ENCODE peak calls at places on chromosome 16, in eight cellular contexts. O is chondrocyte, Z is spleen, B is PC-3, P is heart right ventricle, G is nephron progenitor cell, J is HFFc6, H is stomach. L is an unnamed sample.

GRCh38 chr16:7137560-7138330 is 194.9 kb upstream of the RBFOX1 start:
- DNase-seq in Z (no peak), H (no peak), G (no peak), J (peak; percentile 3), O (no peak), P (no peak), B (peak; percentile 73), L (no peak)

GRCh38 chr16:53052519-53053501 is at the start of gene CHD9NB:
- DNase-seq in O (no peak), J (peak; percentile 93), Z (no peak), G (no peak), P (no peak), H (no peak), B (peak; percentile 71), L (no peak)

GRCh38 chr16:61721561-61721960 is 314.7 kb downstream of the CDH8 start:
- DNase-seq in G (no peak), J (no peak), O (no peak), P (no peak), B (peak; percentile 3), Z (no peak), H (no peak), L (no peak)

GRCh38 chr16:85978976-85979375 is 80.0 kb downstream of the IRF8 start:
- DNase-seq in G (no peak), Z (no peak), H (no peak), O (no peak), P (no peak), J (no peak), B (no peak), L (no peak)

GRCh38 chr16:4931381-4931780 is 5.6 kb downstream of the PPL start:
- DNase-seq in B (no peak), P (no peak), J (no peak), Z (peak; percentile 56), H (no peak), O (no peak), G (no peak), L (no peak)

GRCh38 chr16:66204761-66205160 is 161.7 kb upstream of the CDH5 start:
- DNase-seq in H (no peak), J (no peak), B (peak; percentile 29), G (no peak), Z (no peak), O (no peak), P (no peak), L (no peak)

GRCh38 chr16:86590501-86591144 is 12.3 kb downstream of the FOXL1 start:
- DNase-seq in H (no peak), P (no peak), O (no peak), G (no peak), J (peak; percentile 80), Z (no peak), B (peak; percentile 89), L (no peak)

GRCh38 chr16:75087040-75087979 is 29.3 kb downstream of the LDHD start:
- DNase-seq in O (peak; percentile 50), P (peak; percentile 69), G (no peak), Z (no peak), B (no peak), J (no peak), H (no peak), L (no peak)

GRCh38 chr16:54327609-54328008 is 41.0 kb upstream of the IRX3 start:
- DNase-seq in O (no peak), B (no peak), G (no peak), J (no peak), P (no peak), H (no peak), Z (no peak), L (no peak)

GRCh38 chr16:46801428-46802049 is 29.4 kb downstream of the C16orf87 start:
- DNase-seq in P (no peak), H (no peak), Z (no peak), B (peak; percentile 57), J (peak; percentile 33), G (no peak), O (no peak), L (no peak)

GRCh38 chr16:1295465-1295864 is 14.0 kb upstream of the UBE2I start:
- DNase-seq in O (no peak), H (no peak), G (no peak), P (no peak), J (no peak), Z (no peak), B (no peak), L (no peak)

GRCh38 chr16:85600078-85600477 is 13.0 kb upstream of the GSE1 start:
- DNase-seq in O (no peak), P (no peak), B (no peak), H (no peak), G (no peak), Z (no peak), J (no peak), L (no peak)

GRCh38 chr16:14151256-14152030 is 80.3 kb downstream of the MRTFB start:
- DNase-seq in P (peak; percentile 26), Z (no peak), B (no peak), H (no peak), J (no peak), G (no peak), O (no peak), L (no peak)

GRCh38 chr16:18958621-18959578 is 24.8 kb upstream of the TMC7 start:
- DNase-seq in G (no peak), H (no peak), P (no peak), J (peak; percentile 9), Z (no peak), B (no peak), O (no peak), L (no peak)

GRCh38 chr16:16033208-16033717 is 83.8 kb downstream of the ABCC1 start:
- DNase-seq in P (no peak), Z (no peak), H (no peak), J (no peak), O (no peak), B (no peak), G (no peak), L (no peak)

GRCh38 chr16:53457670-53458069 is 23.4 kb downstream of the RBL2 start:
- DNase-seq in P (no peak), O (no peak), G (no peak), H (no peak), B (no peak), J (no peak), Z (no peak), L (no peak)

GRCh38 chr16:87457051-87457611 is 35.7 kb downstream of the ZCCHC14 start:
- DNase-seq in Z (no peak), O (peak; percentile 37), H (no peak), B (peak; percentile 47), P (no peak), G (no peak), J (peak; percentile 61), L (no peak)

GRCh38 chr16:30844671-30845449 is 49.0 kb downstream of the BCL7C start:
- DNase-seq in Z (no peak), O (no peak), P (peak; percentile 88), H (peak; percentile 70), G (peak; percentile 72), J (peak; percentile 83), B (peak; percentile 81), L (peak; percentile 28)

GRCh38 chr16:15856901-15857778 is at the start of gene MYH11:
- DNase-seq in Z (no peak), G (peak; percentile 47), P (no peak), O (no peak), J (no peak), H (no peak), B (no peak), L (no peak)

DNA sequence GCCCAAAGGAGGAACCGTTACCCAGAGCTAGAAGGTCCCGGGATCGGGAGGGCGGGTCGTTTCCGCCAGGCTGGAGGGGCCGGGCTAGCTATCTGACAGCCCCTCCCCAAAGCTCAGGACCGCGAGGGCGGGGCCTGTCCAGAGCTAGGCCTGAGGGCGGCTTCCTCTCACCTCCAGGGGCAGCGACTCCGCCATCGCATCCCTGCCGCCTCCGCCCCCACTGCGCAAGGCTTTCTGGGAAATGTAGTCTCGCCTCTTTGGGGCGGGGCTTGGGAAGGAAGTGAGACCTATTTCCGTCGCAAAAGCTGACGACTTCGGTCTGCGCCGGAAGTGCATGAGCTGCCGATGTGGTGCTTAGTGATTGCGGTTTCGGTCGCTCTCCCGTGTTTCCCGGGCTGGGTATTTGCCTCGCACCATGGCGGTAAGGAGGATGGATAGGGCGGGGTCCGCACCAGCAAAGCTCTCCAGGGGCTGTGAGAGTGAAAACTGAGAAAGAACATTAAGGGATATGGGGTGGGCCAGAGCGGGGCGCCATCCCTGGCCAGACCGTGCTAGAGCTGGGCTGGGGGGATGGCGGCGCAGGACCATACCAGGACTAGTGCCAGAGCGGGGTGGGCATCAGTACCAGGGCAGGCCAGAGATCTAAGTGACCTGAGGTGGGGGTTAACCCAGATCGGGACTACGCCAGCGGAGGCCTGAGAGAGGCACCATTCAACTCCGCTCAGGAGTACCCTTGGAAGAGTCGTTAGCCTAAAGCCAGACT is at the start of gene TMEM208:
- DNase-seq in O (peak; percentile 99), J (peak; percentile 98), B (peak; percentile 97), G (peak; percentile 99), H (peak; percentile 98), Z (peak; percentile 99), P (peak; percentile 98), L (peak; percentile 97)
- TF ChIP-seq CTCF in O (peak; percentile 48), J (peak; percentile 45), B (peak; percentile 31), G (no peak), H (no peak), Z (peak; percentile 59), P (no peak), L (no peak)

GRCh38 chr16:29694384-29695195 is 15.6 kb downstream of the QPRT start:
- DNase-seq in O (peak; percentile 81), B (no peak), J (no peak), Z (peak; percentile 60), H (no peak), G (no peak), P (no peak), L (no peak)
- TF ChIP-seq CTCF in O (no peak), B (no peak), J (no peak), Z (no peak), H (no peak), G (no peak), P (no peak), L (no peak)

GRCh38 chr16:51159864-51160263 is 8.8 kb upstream of the SALL1 start:
- DNase-seq in P (no peak), Z (no peak), H (no peak), O (no peak), J (no peak), B (no peak), G (no peak), L (no peak)
- TF ChIP-seq CTCF in P (no peak), Z (no peak), H (no peak), O (no peak), J (peak; percentile 30), B (no peak), G (peak; percentile 8), L (no peak)

DNA sequence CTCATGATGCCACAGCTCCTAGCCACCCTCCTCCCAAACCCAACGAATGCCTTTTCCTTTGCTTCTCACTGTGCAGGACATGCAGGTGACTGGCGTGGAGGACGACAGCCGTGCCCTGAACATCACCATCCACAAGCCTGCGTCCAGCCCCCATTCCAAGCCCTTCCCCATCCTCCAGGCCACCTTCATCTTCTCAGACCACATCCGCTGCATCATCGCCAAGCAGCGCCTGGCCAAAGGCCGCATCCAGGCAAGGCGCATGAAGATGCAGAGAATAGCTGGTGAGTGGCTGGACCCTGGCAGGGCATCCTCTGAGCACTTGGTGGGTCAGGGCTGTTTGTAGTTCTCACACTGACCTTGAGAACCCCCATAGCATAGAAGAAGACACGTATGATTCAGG is 132.3 kb downstream of the SOCS1 start:
- DNase-seq in G (no peak), J (no peak), H (no peak), B (no peak), P (no peak), Z (no peak), O (no peak), L (no peak)
- TF ChIP-seq CTCF in G (no peak), J (no peak), H (no peak), B (no peak), P (no peak), Z (no peak), O (no peak), L (no peak)